ENCODE peak calls at places on chromosomes 13 and 19, in six cellular contexts. U is heart left ventricle, Z is breast epithelium, Y is colonic mucosa, K is mesenchymal stem cell, O is sigmoid colon. N is an unnamed sample.

GRCh38 chr19:45424191-45425058 is 708 bp upstream of the ERCC1 start:
- DNase-seq in U (peak), Z (no peak), Y (peak), K (peak), O (peak), N (peak)

GRCh38 chr19:17405250-17406038 is at the start of gene BST2:
- DNase-seq in U (peak), Z (no peak), Y (peak), K (peak), O (peak), N (peak)

GRCh38 chr13:102825921-102826706 is 19.7 kb upstream of the ERCC5 start:
- DNase-seq in U (no peak), Z (no peak), Y (no peak), K (peak), O (no peak), N (peak)

GRCh38 chr13:91664036-91664435 is 265.6 kb downstream of the GPC5 start:
- DNase-seq in U (no peak), Z (no peak), Y (no peak), K (no peak), O (no peak), N (no peak)

GRCh38 chr13:67827992-67828391 is 597.9 kb upstream of the PCDH9 start:
- DNase-seq in U (no peak), Z (no peak), Y (no peak), K (no peak), O (no peak), N (no peak)

GRCh38 chr13:74250738-74251190 is 116.6 kb upstream of the KLF12 start:
- DNase-seq in U (no peak), Z (no peak), Y (no peak), K (peak), O (no peak), N (no peak)

GRCh38 chr13:92224052-92224821 is 825.8 kb downstream of the GPC5 start:
- DNase-seq in U (peak), Z (no peak), Y (no peak), K (peak), O (no peak), N (no peak)

GRCh38 chr13:68190826-68191225 is 960.7 kb upstream of the PCDH9 start:
- DNase-seq in U (no peak), Z (no peak), Y (no peak), K (peak), O (no peak), N (no peak)

GRCh38 chr19:3024870-3025515 is 4.1 kb downstream of the TLE2 start:
- DNase-seq in U (no peak), Z (no peak), Y (peak), K (peak), O (no peak), N (no peak)

GRCh38 chr13:23966691-23967615 is 69.7 kb upstream of the C1QTNF9B start:
- DNase-seq in U (no peak), Z (no peak), Y (no peak), K (peak), O (no peak), N (no peak)

GRCh38 chr19:19461671-19462622 is 53.4 kb downstream of the TSSK6 start:
- DNase-seq in U (peak), Z (no peak), Y (peak), K (peak), O (peak), N (peak)

GRCh38 chr19:50558449-50558848 is 9.8 kb downstream of the LRRC4B start:
- DNase-seq in U (no peak), Z (no peak), Y (no peak), K (no peak), O (no peak), N (no peak)

GRCh38 chr13:100473087-100473486 is 115.5 kb downstream of the GGACT start:
- DNase-seq in U (no peak), Z (no peak), Y (no peak), K (no peak), O (no peak), N (no peak)

GRCh38 chr19:16441661-16442071 is 30.1 kb downstream of the EPS15L1 start:
- DNase-seq in U (no peak), Z (no peak), Y (peak), K (peak), O (no peak), N (peak)

GRCh38 chr13:23979361-23980159 is 82.3 kb upstream of the C1QTNF9B start:
- DNase-seq in U (peak), Z (peak), Y (peak), K (peak), O (peak), N (peak)

GRCh38 chr19:40641306-40641705 is 40.1 kb downstream of the LTBP4 start:
- DNase-seq in U (peak), Z (no peak), Y (no peak), K (no peak), O (no peak), N (no peak)

GRCh38 chr13:102905905-102906304 is 60.1 kb downstream of the ERCC5 start:
- DNase-seq in U (no peak), Z (no peak), Y (no peak), K (no peak), O (no peak), N (peak)

GRCh38 chr13:20984879-20985278 is 76.5 kb downstream of the LATS2 start:
- DNase-seq in U (no peak), Z (no peak), Y (no peak), K (no peak), O (no peak), N (no peak)

GRCh38 chr19:44725251-44725650 is 23.3 kb upstream of the BCL3 start:
- DNase-seq in U (no peak), Z (no peak), Y (peak), K (peak), O (no peak), N (no peak)

GRCh38 chr19:5837768-5838364 is 1.6 kb downstream of the FUT6 start:
- DNase-seq in U (no peak), Z (no peak), Y (no peak), K (no peak), O (no peak), N (no peak)

GRCh38 chr13:93834051-93834450 is 607.4 kb downstream of the GPC6 start:
- DNase-seq in U (no peak), Z (no peak), Y (no peak), K (no peak), O (no peak), N (no peak)

GRCh38 chr19:56094449-56094848 is 26.6 kb downstream of the ZNF787 start:
- DNase-seq in U (no peak), Z (no peak), Y (no peak), K (no peak), O (no peak), N (no peak)

GRCh38 chr19:39425744-39426143 is 10.0 kb downstream of the RPS16 start:
- DNase-seq in U (no peak), Z (no peak), Y (no peak), K (peak), O (no peak), N (no peak)

GRCh38 chr19:46225558-46226004 is 4.0 kb upstream of the IGFL1 start:
- DNase-seq in U (no peak), Z (no peak), Y (no peak), K (peak), O (no peak), N (no peak)

GRCh38 chr19:50272263-50272897 is 56.8 kb downstream of the KCNC3 start:
- DNase-seq in U (no peak), Z (no peak), Y (no peak), K (no peak), O (no peak), N (no peak)

DNA sequence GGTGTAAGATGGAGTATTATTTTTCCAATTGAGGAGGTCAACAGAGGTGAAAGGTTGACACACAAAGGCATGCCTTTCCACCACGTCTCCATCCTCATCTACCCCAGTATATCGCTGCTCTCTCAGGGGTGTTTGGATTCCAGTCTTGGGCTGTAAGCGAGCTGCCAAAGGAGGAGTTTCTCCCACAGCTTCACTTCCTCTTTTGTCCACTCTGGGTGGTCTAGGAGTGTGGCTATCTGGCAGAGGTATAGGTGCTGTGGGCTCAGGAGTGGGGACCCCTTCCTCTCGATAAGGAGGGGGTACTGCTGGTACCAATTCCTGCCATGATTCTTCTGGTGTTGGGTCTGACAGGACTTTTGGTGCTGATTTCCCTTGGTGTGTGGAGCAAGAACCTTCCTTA is 39.4 kb downstream of the ZNF846 start:
- DNase-seq in U (no peak), Z (no peak), Y (no peak), K (no peak), O (no peak), N (no peak)
- H3K27ac ChIP-seq in U (no peak), Z (no peak), Y (no peak), K (no peak), O (no peak), N (no peak)

GRCh38 chr13:90311929-90312328 is 1035.6 kb upstream of the MIR17HG start:
- DNase-seq in U (no peak), Z (no peak), Y (no peak), K (no peak), O (no peak), N (no peak)

GRCh38 chr13:90305796-90306195 is 1041.7 kb upstream of the MIR17HG start:
- DNase-seq in U (no peak), Z (no peak), Y (no peak), K (no peak), O (no peak), N (no peak)

GRCh38 chr13:90307136-90307535 is 1040.4 kb upstream of the MIR17HG start:
- DNase-seq in U (no peak), Z (no peak), Y (no peak), K (no peak), O (no peak), N (no peak)

GRCh38 chr13:90308249-90308648 is 1039.2 kb upstream of the MIR17HG start:
- DNase-seq in U (no peak), Z (no peak), Y (no peak), K (no peak), O (no peak), N (no peak)
- H3K27ac ChIP-seq in U (no peak), Z (no peak), Y (no peak), K (no peak), O (no peak), N (no peak)

GRCh38 chr19:47613165-47614146 is 4.5 kb downstream of the BICRA start:
- DNase-seq in U (no peak), Z (no peak), Y (no peak), K (peak), O (peak), N (peak)

GRCh38 chr19:47610546-47610894 is 1.6 kb downstream of the BICRA start:
- DNase-seq in U (no peak), Z (no peak), Y (no peak), K (no peak), O (no peak), N (no peak)

GRCh38 chr19:47608908-47609879 is at the start of gene BICRA:
- DNase-seq in U (peak), Z (peak), Y (peak), K (peak), O (peak), N (peak)

GRCh38 chr19:47609885-47610545 is 1.1 kb downstream of the BICRA start:
- DNase-seq in U (peak), Z (no peak), Y (peak), K (peak), O (peak), N (peak)

DNA sequence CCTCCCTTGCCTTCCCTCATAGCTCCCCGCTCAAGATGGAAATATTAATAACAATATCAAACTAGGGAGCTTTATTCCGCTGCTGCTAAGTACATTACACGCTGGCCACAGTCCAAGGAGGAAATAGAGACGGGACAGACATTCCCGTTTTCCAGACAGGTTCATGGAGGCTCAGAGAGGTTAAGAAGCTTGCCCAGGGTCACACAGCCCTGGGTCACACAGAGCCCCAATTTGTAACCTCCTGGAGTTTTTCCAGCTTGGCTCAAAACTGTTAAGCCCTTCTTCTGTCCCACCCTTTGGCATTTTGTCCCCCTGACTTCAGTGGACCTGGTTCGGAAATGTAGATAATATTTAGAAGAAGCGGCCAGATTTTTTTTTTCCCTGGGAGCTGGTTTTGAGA is 2.0 kb downstream of the BICRA start:
- DNase-seq in U (no peak), Z (no peak), Y (peak), K (no peak), O (no peak), N (no peak)
- H3K27ac ChIP-seq in U (peak), Z (peak), Y (peak), K (peak), O (peak), N (no peak)

DNA sequence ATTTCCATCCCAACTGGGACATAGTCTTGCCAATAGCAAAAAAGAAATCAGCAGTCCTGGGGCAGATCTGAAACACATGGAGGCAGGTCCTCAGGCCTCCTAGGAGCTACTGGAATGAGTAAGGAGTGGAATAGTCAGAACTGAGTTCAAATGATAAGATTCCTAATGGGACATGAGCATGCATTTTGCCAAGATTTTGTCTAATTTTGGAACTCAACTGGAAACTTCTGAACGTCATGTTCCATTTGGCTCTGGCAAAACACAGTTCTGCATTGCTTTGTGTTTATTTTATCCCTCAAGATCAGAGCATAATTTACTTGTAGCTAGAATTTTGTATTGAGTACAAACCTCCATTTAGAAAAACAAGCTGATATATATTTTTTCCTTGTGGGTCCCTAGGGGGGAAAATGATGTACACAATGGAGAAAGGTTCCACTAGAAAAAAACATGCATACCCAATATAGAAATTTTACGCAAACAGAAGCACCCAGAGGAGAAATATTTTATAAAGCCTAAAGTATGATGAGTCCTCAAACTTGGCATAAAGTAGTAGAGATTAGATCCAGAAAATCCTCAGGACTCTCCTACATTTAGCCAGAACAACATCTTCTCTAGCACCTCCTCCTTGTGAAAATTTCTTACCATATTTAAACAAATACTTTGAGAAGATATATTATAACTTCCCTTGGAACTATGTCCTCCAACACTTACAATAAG is 149.0 kb upstream of the SERP2 start:
- DNase-seq in U (no peak), Z (no peak), Y (no peak), K (no peak), O (peak), N (no peak)
- H3K27ac ChIP-seq in U (peak), Z (peak), Y (peak), K (no peak), O (peak), N (no peak)

DNA sequence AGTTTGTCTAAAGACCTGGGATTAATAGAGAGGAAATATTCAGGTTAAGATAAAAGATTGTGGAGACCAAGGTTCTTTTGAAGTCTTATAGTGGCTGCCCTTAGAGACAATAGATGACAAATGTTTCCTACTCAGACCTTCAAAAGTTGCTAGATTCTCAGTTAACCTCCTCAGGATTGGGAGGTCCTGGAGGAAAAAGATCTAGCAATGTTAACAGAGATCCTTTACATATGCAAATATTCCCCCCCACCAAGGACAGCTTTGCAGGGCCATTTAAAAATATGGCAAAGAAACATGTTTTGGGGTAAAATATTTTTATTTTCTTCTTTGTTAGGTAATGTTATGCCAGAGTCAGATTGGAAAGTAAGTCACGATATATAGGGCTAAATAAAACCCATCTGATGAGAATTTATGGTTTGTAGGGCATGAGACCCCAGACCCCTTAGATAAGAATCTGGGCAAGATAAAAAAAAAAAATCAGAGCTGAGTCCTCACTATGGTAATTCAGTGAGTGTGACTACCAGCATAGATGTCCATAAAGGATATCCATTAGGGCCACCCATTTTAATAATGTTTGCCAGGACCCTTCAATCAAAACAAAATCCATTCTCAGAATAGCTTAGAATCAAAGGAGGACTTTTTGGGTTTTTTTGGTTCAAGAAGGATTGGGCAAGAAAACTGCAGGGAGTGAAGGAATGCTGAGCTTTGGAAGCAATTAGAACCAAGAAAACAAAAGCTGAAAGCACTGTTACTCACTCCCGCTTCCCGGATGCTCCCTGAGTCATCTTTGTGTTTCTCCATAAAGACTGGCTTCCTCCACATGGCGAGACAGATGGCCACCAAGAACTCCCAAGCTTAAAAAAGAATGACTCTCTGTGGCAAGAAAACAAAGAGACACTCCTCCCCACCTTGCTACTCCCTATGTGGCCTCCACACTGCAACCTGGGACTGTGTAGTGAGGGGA is 28.2 kb downstream of the VSTM1 start:
- DNase-seq in U (no peak), Z (no peak), Y (no peak), K (peak), O (no peak), N (peak)
- H3K27ac ChIP-seq in U (no peak), Z (no peak), Y (no peak), K (no peak), O (no peak), N (no peak)